ENCODE peak calls at places on chromosomes 16 and 17, in nine cellular contexts. One of them, this sample, is unnamed.

GRCh38 chr16:46929378-46930332 is 43.8 kb downstream of the DNAJA2 start:
- DNase-seq in suprapubic skin: peak
- DNase-seq in cardiac fibroblast: peak
- DNase-seq in dorsolateral prefrontal cortex: peak
- DNase-seq in neural crest cell: peak
- DNase-seq in PC-9: no peak
- DNase-seq in omental fat pad: peak
- DNase-seq in GM12865: peak
- DNase-seq in fibroblast of lung: peak
- DNase-seq in this sample: peak

GRCh38 chr17:1641065-1641403 is 4.5 kb downstream of the SCARF1 start:
- DNase-seq in fibroblast of lung: no peak
- DNase-seq in PC-9: no peak
- DNase-seq in GM12865: no peak
- DNase-seq in neural crest cell: no peak
- DNase-seq in omental fat pad: no peak
- DNase-seq in dorsolateral prefrontal cortex: no peak
- DNase-seq in suprapubic skin: no peak
- DNase-seq in cardiac fibroblast: no peak
- DNase-seq in this sample: no peak

GRCh38 chr16:16073884-16074781 is 124.7 kb downstream of the ABCC1 start:
- DNase-seq in omental fat pad: no peak
- DNase-seq in cardiac fibroblast: peak
- DNase-seq in neural crest cell: no peak
- DNase-seq in suprapubic skin: no peak
- DNase-seq in PC-9: peak
- DNase-seq in GM12865: no peak
- DNase-seq in fibroblast of lung: peak
- DNase-seq in dorsolateral prefrontal cortex: no peak
- DNase-seq in this sample: peak

GRCh38 chr16:75109732-75110243 is 6.8 kb downstream of the LDHD start:
- DNase-seq in GM12865: no peak
- DNase-seq in neural crest cell: no peak
- DNase-seq in dorsolateral prefrontal cortex: no peak
- DNase-seq in omental fat pad: no peak
- DNase-seq in fibroblast of lung: no peak
- DNase-seq in suprapubic skin: peak
- DNase-seq in PC-9: peak
- DNase-seq in cardiac fibroblast: no peak
- DNase-seq in this sample: no peak

GRCh38 chr17:75785016-75785769 is 587 bp downstream of the UNK start:
- DNase-seq in GM12865: peak
- DNase-seq in PC-9: no peak
- DNase-seq in neural crest cell: peak
- DNase-seq in fibroblast of lung: peak
- DNase-seq in dorsolateral prefrontal cortex: peak
- DNase-seq in suprapubic skin: peak
- DNase-seq in omental fat pad: peak
- DNase-seq in cardiac fibroblast: peak
- DNase-seq in this sample: peak

GRCh38 chr16:50808929-50809538 is 67.1 kb downstream of the CYLD start:
- DNase-seq in GM12865: no peak
- DNase-seq in dorsolateral prefrontal cortex: no peak
- DNase-seq in cardiac fibroblast: no peak
- DNase-seq in fibroblast of lung: no peak
- DNase-seq in PC-9: no peak
- DNase-seq in neural crest cell: no peak
- DNase-seq in omental fat pad: no peak
- DNase-seq in suprapubic skin: no peak
- DNase-seq in this sample: no peak

GRCh38 chr16:29674188-29674587 is 4.8 kb upstream of the QPRT start:
- DNase-seq in suprapubic skin: no peak
- DNase-seq in cardiac fibroblast: peak
- DNase-seq in omental fat pad: no peak
- DNase-seq in fibroblast of lung: peak
- DNase-seq in dorsolateral prefrontal cortex: peak
- DNase-seq in neural crest cell: no peak
- DNase-seq in PC-9: no peak
- DNase-seq in GM12865: no peak
- DNase-seq in this sample: no peak

GRCh38 chr17:57747221-57748017 is 2.3 kb upstream of the CCDC182 start:
- DNase-seq in dorsolateral prefrontal cortex: no peak
- DNase-seq in GM12865: peak
- DNase-seq in neural crest cell: peak
- DNase-seq in fibroblast of lung: peak
- DNase-seq in omental fat pad: no peak
- DNase-seq in PC-9: peak
- DNase-seq in suprapubic skin: no peak
- DNase-seq in cardiac fibroblast: peak
- DNase-seq in this sample: peak

GRCh38 chr17:68763551-68763950 is 162.4 kb upstream of the FAM20A start:
- DNase-seq in cardiac fibroblast: no peak
- DNase-seq in PC-9: peak
- DNase-seq in suprapubic skin: no peak
- DNase-seq in GM12865: no peak
- DNase-seq in neural crest cell: no peak
- DNase-seq in dorsolateral prefrontal cortex: no peak
- DNase-seq in omental fat pad: no peak
- DNase-seq in fibroblast of lung: peak
- DNase-seq in this sample: no peak

GRCh38 chr17:5049314-5049819 is 14.1 kb upstream of the SLC52A1 start:
- DNase-seq in GM12865: peak
- DNase-seq in suprapubic skin: no peak
- DNase-seq in omental fat pad: no peak
- DNase-seq in fibroblast of lung: no peak
- DNase-seq in cardiac fibroblast: no peak
- DNase-seq in neural crest cell: no peak
- DNase-seq in PC-9: no peak
- DNase-seq in dorsolateral prefrontal cortex: no peak
- DNase-seq in this sample: no peak

GRCh38 chr16:89019511-89019910 is 42.5 kb upstream of the CBFA2T3 start:
- DNase-seq in omental fat pad: no peak
- DNase-seq in fibroblast of lung: no peak
- DNase-seq in GM12865: no peak
- DNase-seq in suprapubic skin: no peak
- DNase-seq in cardiac fibroblast: no peak
- DNase-seq in neural crest cell: no peak
- DNase-seq in dorsolateral prefrontal cortex: no peak
- DNase-seq in PC-9: no peak
- DNase-seq in this sample: no peak

GRCh38 chr16:66637806-66638205 is 33.3 kb downstream of the CMTM3 start:
- DNase-seq in PC-9: no peak
- DNase-seq in neural crest cell: no peak
- DNase-seq in GM12865: no peak
- DNase-seq in fibroblast of lung: no peak
- DNase-seq in omental fat pad: no peak
- DNase-seq in suprapubic skin: no peak
- DNase-seq in cardiac fibroblast: no peak
- DNase-seq in dorsolateral prefrontal cortex: no peak
- DNase-seq in this sample: no peak

GRCh38 chr17:5122586-5123342 is 6.9 kb downstream of the USP6 start:
- DNase-seq in neural crest cell: peak
- DNase-seq in fibroblast of lung: no peak
- DNase-seq in PC-9: no peak
- DNase-seq in suprapubic skin: peak
- DNase-seq in cardiac fibroblast: peak
- DNase-seq in dorsolateral prefrontal cortex: no peak
- DNase-seq in GM12865: no peak
- DNase-seq in omental fat pad: no peak
- DNase-seq in this sample: peak

GRCh38 chr17:28406478-28406824 is 439 bp upstream of the SLC46A1 start:
- DNase-seq in fibroblast of lung: no peak
- DNase-seq in omental fat pad: no peak
- DNase-seq in dorsolateral prefrontal cortex: no peak
- DNase-seq in PC-9: no peak
- DNase-seq in suprapubic skin: no peak
- DNase-seq in cardiac fibroblast: no peak
- DNase-seq in GM12865: no peak
- DNase-seq in neural crest cell: no peak
- DNase-seq in this sample: no peak

GRCh38 chr17:21277332-21277731 is 7.2 kb upstream of the MAP2K3 start:
- DNase-seq in GM12865: no peak
- DNase-seq in suprapubic skin: no peak
- DNase-seq in omental fat pad: no peak
- DNase-seq in fibroblast of lung: no peak
- DNase-seq in dorsolateral prefrontal cortex: no peak
- DNase-seq in cardiac fibroblast: no peak
- DNase-seq in PC-9: no peak
- DNase-seq in neural crest cell: no peak
- DNase-seq in this sample: no peak

GRCh38 chr16:17474037-17474436 is 3.3 kb upstream of the XYLT1 start:
- DNase-seq in fibroblast of lung: peak
- DNase-seq in cardiac fibroblast: peak
- DNase-seq in PC-9: no peak
- DNase-seq in GM12865: no peak
- DNase-seq in omental fat pad: no peak
- DNase-seq in dorsolateral prefrontal cortex: no peak
- DNase-seq in neural crest cell: no peak
- DNase-seq in suprapubic skin: no peak
- DNase-seq in this sample: no peak

GRCh38 chr17:4304417-4305027 is 40.7 kb upstream of the ANKFY1 start:
- DNase-seq in suprapubic skin: no peak
- DNase-seq in omental fat pad: peak
- DNase-seq in dorsolateral prefrontal cortex: no peak
- DNase-seq in PC-9: no peak
- DNase-seq in cardiac fibroblast: peak
- DNase-seq in neural crest cell: peak
- DNase-seq in fibroblast of lung: no peak
- DNase-seq in GM12865: peak
- DNase-seq in this sample: peak

GRCh38 chr16:10870137-10870776 is 6.7 kb upstream of the CIITA start:
- DNase-seq in omental fat pad: no peak
- DNase-seq in cardiac fibroblast: no peak
- DNase-seq in GM12865: peak
- DNase-seq in dorsolateral prefrontal cortex: no peak
- DNase-seq in suprapubic skin: no peak
- DNase-seq in fibroblast of lung: no peak
- DNase-seq in neural crest cell: no peak
- DNase-seq in PC-9: no peak
- DNase-seq in this sample: no peak

GRCh38 chr17:8126306-8127066 is 2.6 kb upstream of the HES7 start:
- DNase-seq in suprapubic skin: no peak
- DNase-seq in neural crest cell: peak
- DNase-seq in cardiac fibroblast: peak
- DNase-seq in fibroblast of lung: peak
- DNase-seq in dorsolateral prefrontal cortex: no peak
- DNase-seq in PC-9: no peak
- DNase-seq in GM12865: peak
- DNase-seq in omental fat pad: no peak
- DNase-seq in this sample: no peak

GRCh38 chr16:58501242-58502131 is 1.5 kb downstream of the NDRG4 start:
- DNase-seq in neural crest cell: no peak
- DNase-seq in omental fat pad: no peak
- DNase-seq in cardiac fibroblast: no peak
- DNase-seq in PC-9: no peak
- DNase-seq in fibroblast of lung: peak
- DNase-seq in dorsolateral prefrontal cortex: no peak
- DNase-seq in GM12865: peak
- DNase-seq in suprapubic skin: peak
- DNase-seq in this sample: peak

DNA sequence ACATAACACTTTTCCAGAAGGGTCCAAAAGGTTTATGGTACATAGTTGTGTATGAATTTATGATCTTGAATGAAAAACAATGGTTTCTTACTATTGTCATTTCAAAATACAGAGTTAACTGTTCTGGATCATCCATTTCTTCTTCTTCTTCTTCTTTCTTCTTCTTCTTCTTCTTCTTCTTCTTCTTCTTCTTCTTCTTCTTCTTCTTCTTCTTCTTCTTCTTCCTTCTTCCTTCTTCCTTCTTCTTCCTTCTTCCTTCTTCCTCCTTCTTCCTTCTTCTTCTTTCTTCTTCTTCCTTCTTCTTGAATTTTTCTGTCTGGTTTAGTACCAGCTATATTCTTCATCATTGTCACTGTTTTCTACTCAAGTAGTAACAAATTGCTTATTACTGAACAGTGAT is 47.8 kb downstream of the TNRC6C start:
- DNase-seq in PC-9: no peak
- DNase-seq in GM12865: no peak
- DNase-seq in dorsolateral prefrontal cortex: no peak
- DNase-seq in neural crest cell: no peak
- DNase-seq in omental fat pad: no peak
- DNase-seq in fibroblast of lung: no peak
- DNase-seq in suprapubic skin: no peak
- DNase-seq in cardiac fibroblast: no peak
- DNase-seq in this sample: no peak
- TF ChIP-seq CTCF in PC-9: no peak
- TF ChIP-seq CTCF in GM12865: no peak
- TF ChIP-seq CTCF in dorsolateral prefrontal cortex: no peak
- TF ChIP-seq CTCF in neural crest cell: no peak
- TF ChIP-seq CTCF in omental fat pad: no peak
- TF ChIP-seq CTCF in fibroblast of lung: no peak
- TF ChIP-seq CTCF in suprapubic skin: no peak
- TF ChIP-seq CTCF in cardiac fibroblast: no peak
- TF ChIP-seq CTCF in this sample: no peak

DNA sequence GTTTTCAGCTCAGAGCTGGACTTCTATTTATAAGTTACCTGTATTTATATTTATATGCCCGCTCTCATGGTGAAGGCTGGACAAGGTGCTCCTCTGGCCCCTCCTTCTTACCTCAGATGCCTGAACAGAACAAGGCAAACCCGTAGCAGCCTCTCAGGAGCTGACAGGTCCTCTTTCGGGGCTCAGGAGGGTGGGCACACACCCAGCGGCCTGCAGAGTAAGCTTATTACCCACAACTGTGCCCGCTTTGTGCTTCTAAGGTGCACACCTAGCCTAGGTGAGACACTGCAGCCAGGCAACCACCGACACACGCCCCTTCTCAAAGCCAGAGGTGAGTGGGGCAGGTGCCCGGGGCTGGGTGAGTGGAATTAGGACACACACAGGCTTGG is 5.3 kb downstream of the NKIRAS2 start:
- DNase-seq in fibroblast of lung: no peak
- DNase-seq in omental fat pad: no peak
- DNase-seq in GM12865: no peak
- DNase-seq in dorsolateral prefrontal cortex: no peak
- DNase-seq in PC-9: no peak
- DNase-seq in cardiac fibroblast: no peak
- DNase-seq in suprapubic skin: no peak
- DNase-seq in neural crest cell: no peak
- DNase-seq in this sample: no peak
- TF ChIP-seq CTCF in fibroblast of lung: no peak
- TF ChIP-seq CTCF in omental fat pad: no peak
- TF ChIP-seq CTCF in GM12865: no peak
- TF ChIP-seq CTCF in dorsolateral prefrontal cortex: no peak
- TF ChIP-seq CTCF in PC-9: peak
- TF ChIP-seq CTCF in cardiac fibroblast: no peak
- TF ChIP-seq CTCF in suprapubic skin: no peak
- TF ChIP-seq CTCF in neural crest cell: no peak
- TF ChIP-seq CTCF in this sample: peak

GRCh38 chr17:67289174-67289876 is 44.3 kb upstream of the HELZ start:
- DNase-seq in neural crest cell: no peak
- DNase-seq in cardiac fibroblast: peak
- DNase-seq in GM12865: no peak
- DNase-seq in PC-9: no peak
- DNase-seq in suprapubic skin: peak
- DNase-seq in fibroblast of lung: peak
- DNase-seq in omental fat pad: no peak
- DNase-seq in dorsolateral prefrontal cortex: peak
- DNase-seq in this sample: no peak
- TF ChIP-seq CTCF in neural crest cell: no peak
- TF ChIP-seq CTCF in cardiac fibroblast: no peak
- TF ChIP-seq CTCF in GM12865: no peak
- TF ChIP-seq CTCF in PC-9: no peak
- TF ChIP-seq CTCF in suprapubic skin: no peak
- TF ChIP-seq CTCF in fibroblast of lung: no peak
- TF ChIP-seq CTCF in omental fat pad: no peak
- TF ChIP-seq CTCF in dorsolateral prefrontal cortex: peak
- TF ChIP-seq CTCF in this sample: no peak

GRCh38 chr17:16428098-16428882 is 12.9 kb downstream of the TRPV2 start:
- DNase-seq in fibroblast of lung: no peak
- DNase-seq in PC-9: no peak
- DNase-seq in cardiac fibroblast: peak
- DNase-seq in GM12865: no peak
- DNase-seq in suprapubic skin: no peak
- DNase-seq in omental fat pad: no peak
- DNase-seq in neural crest cell: peak
- DNase-seq in dorsolateral prefrontal cortex: peak
- DNase-seq in this sample: peak
- TF ChIP-seq CTCF in fibroblast of lung: peak
- TF ChIP-seq CTCF in PC-9: peak
- TF ChIP-seq CTCF in cardiac fibroblast: peak
- TF ChIP-seq CTCF in GM12865: peak
- TF ChIP-seq CTCF in suprapubic skin: no peak
- TF ChIP-seq CTCF in omental fat pad: no peak
- TF ChIP-seq CTCF in neural crest cell: peak
- TF ChIP-seq CTCF in dorsolateral prefrontal cortex: peak
- TF ChIP-seq CTCF in this sample: peak